ENCODE peak calls at places on chromosomes 3 and 15, in seven cellular contexts. G, P, L, Q, Y, B and C are unnamed samples.

GRCh38 chr15:90413411-90414379 is 25.7 kb downstream of the IQGAP1 start:
- DNase-seq in Y (no peak), B (no peak), P (no peak), Q (peak; percentile 51), G (no peak), L (peak; percentile 77), C (no peak)

GRCh38 chr15:77266708-77267387 is 153.1 kb downstream of the PEAK1 start:
- DNase-seq in Y (no peak), P (no peak), G (no peak), B (no peak), Q (no peak), L (peak; percentile 77), C (no peak)

GRCh38 chr15:85676332-85676731 is 118.4 kb downstream of the KLHL25 start:
- DNase-seq in Q (no peak), G (no peak), L (no peak), B (no peak), Y (no peak), P (no peak), C (no peak)

GRCh38 chr3:27722957-27723802 is 1.1 kb upstream of the EOMES start:
- DNase-seq in B (no peak), L (no peak), Y (no peak), G (no peak), Q (no peak), P (no peak), C (no peak)

GRCh38 chr15:37028609-37029287 is 71.6 kb downstream of the MEIS2 start:
- DNase-seq in G (no peak), P (no peak), Q (no peak), L (peak; percentile 74), Y (no peak), B (no peak), C (no peak)

GRCh38 chr15:63018639-63019038 is 23.9 kb upstream of the TPM1 start:
- DNase-seq in Q (no peak), B (no peak), P (no peak), L (peak; percentile 40), Y (no peak), G (no peak), C (no peak)

GRCh38 chr3:150480802-150481201 is 65.5 kb downstream of the SERP1 start:
- DNase-seq in B (no peak), P (no peak), Q (no peak), L (no peak), G (no peak), Y (no peak), C (no peak)

GRCh38 chr3:136916200-136916599 is 41.6 kb upstream of the IL20RB start:
- DNase-seq in Y (no peak), L (no peak), Q (no peak), G (no peak), P (no peak), B (no peak), C (no peak)

GRCh38 chr3:42349765-42350594 is 60.4 kb downstream of the LYZL4 start:
- DNase-seq in Y (no peak), L (no peak), B (no peak), P (no peak), Q (peak; percentile 16), G (no peak), C (no peak)

GRCh38 chr15:73047882-73048281 is 4.4 kb upstream of the NEO1 start:
- DNase-seq in B (no peak), Q (no peak), L (no peak), P (no peak), Y (no peak), G (no peak), C (no peak)

GRCh38 chr3:13553686-13554085 is 4.8 kb downstream of the FBLN2 start:
- DNase-seq in Y (no peak), G (no peak), Q (no peak), B (no peak), L (no peak), P (no peak), C (no peak)

DNA sequence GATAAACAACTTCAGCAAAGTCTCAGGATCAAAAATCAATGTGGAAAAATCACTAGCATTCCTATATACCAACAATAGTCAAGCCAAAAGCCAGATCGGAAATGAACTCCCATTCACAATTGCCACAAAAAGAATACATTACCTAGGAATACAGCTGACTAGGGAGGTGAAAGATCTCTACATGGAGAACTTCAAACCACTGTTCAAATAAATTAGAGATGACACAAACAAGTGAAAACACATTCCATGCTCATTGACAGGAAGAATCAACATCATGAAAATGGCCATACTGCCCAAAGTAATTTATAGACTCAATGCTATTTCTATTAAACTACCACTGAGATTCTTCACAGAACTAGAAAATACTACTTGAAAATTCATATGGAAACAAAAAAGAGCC is 94.2 kb upstream of the PSMD6 start:
- DNase-seq in G (no peak), P (no peak), Y (no peak), Q (no peak), L (no peak), B (no peak), C (no peak)
- H3K4me3 ChIP-seq in G (no peak overlapping the region), P (no peak overlapping the region), Y (no peak overlapping the region), Q (no peak overlapping the region), L (no peak overlapping the region), B (no peak overlapping the region), C (no peak overlapping the region)

GRCh38 chr15:99616129-99616528 is 50.3 kb downstream of the MEF2A start:
- DNase-seq in L (no peak), Q (no peak), G (no peak), P (no peak), Y (no peak), B (no peak), C (no peak)

GRCh38 chr15:99615460-99615859 is 49.7 kb downstream of the MEF2A start:
- DNase-seq in Y (no peak), B (no peak), P (no peak), L (no peak), G (no peak), Q (no peak), C (no peak)

GRCh38 chr15:99618941-99619411 is 53.2 kb downstream of the MEF2A start:
- DNase-seq in Q (peak; percentile 8), Y (no peak), P (no peak), G (no peak), B (no peak), L (peak; percentile 13), C (no peak)

GRCh38 chr15:99614749-99615288 is 49.0 kb downstream of the MEF2A start:
- DNase-seq in G (no peak), Y (no peak), P (no peak), Q (no peak), L (no peak), B (no peak), C (no peak)

DNA sequence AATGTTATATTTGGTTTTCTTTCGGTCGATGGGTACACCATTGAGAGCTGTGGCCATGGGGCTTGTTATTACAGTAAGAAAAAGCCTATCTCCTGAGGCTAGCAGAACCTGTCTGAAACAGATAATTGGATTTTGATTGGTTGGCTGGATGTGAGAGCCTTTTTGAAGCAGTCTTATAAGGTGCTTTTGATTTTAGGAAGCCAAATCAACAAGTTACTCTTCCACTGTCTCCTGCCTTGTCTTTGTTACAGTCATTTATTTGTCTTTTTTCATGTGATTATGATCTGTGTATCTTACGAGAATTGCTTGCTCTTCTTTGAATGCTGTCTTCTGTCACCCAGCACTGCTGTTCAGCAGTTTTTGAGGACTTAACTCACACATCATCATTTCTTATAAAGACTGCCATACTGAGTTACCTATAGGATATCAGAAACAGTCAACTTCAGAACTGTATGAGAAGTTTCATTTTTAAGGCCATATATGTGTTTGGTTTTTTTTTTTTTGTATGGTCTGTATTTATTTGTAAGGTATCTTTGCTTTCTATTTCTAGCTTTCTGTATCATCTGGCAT is 51.1 kb downstream of the MEF2A start:
- DNase-seq in Y (no peak), G (no peak), B (no peak), P (no peak), Q (no peak), L (no peak), C (no peak)
- H3K4me1 ChIP-seq in Y (peaks cover 28% of the 10 kb centered on the region), G (peaks cover 18% of the 10 kb centered on the region), B (peaks cover 82% of the 10 kb centered on the region), P (peaks cover 46% of the 10 kb centered on the region), Q (peaks cover 9% of the 10 kb centered on the region), L (peaks cover 93% of the 10 kb centered on the region), C (peaks cover 13% of the 10 kb centered on the region)

GRCh38 chr3:114376091-114376490 is 82.3 kb downstream of the TIGIT start:
- DNase-seq in L (peak; percentile 52), B (no peak), Q (no peak), Y (no peak), P (no peak), G (no peak), C (no peak)
- H3K27ac ChIP-seq in L (no peak overlapping the region), B (no peak overlapping the region), Q (no peak overlapping the region), Y (no peak overlapping the region), P (no peak overlapping the region), G (no peak overlapping the region), C (no peak overlapping the region)

GRCh38 chr15:58466566-58466965 is 34.8 kb downstream of the LIPC start:
- DNase-seq in B (no peak), G (no peak), Y (no peak), Q (no peak), L (no peak), P (no peak), C (no peak)
- H3K4me3 ChIP-seq in B (no peak overlapping the region), G (no peak overlapping the region), Y (no peak overlapping the region), Q (no peak overlapping the region), L (no peak overlapping the region), P (no peak overlapping the region), C (no peak overlapping the region)

DNA sequence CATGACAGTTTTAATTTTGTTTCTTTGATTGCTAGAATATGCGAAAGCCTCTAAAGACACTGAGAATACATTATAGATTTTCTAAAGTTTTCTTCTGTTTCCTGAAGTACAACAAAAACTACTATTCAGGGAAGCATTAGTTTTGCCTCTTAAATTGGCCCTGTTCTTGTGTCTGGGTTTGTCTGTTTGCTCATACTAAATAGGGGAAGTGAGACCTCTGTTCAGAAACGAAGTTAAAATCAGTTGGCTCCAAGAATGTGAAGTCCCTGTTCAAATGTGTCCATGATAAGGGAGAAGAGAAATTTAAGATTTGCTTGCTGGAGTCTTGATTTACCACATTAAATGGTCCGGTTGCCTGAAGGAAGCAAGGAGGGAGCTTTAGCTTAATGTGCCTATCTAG is 327.3 kb upstream of the GBE1 start:
- DNase-seq in B (no peak), P (no peak), L (no peak), Q (no peak), Y (no peak), G (no peak), C (no peak)
- H3K4me1 ChIP-seq in B (peaks cover 9% of the 10 kb centered on the region), P (no peaks in the 10 kb centered on the region), L (no peaks in the 10 kb centered on the region), Q (no peaks in the 10 kb centered on the region), Y (no peaks in the 10 kb centered on the region), G (no peaks in the 10 kb centered on the region), C (no peaks in the 10 kb centered on the region)

GRCh38 chr15:57495037-57495436 is 96.7 kb upstream of the MYZAP start:
- DNase-seq in Q (no peak), Y (no peak), P (no peak), G (no peak), B (no peak), L (peak; percentile 21), C (no peak)
- H3K27ac ChIP-seq in Q (peak overlapping the region; percentile 79), Y (no peak overlapping the region), P (no peak overlapping the region), G (no peak overlapping the region), B (no peak overlapping the region), L (peak overlapping the region; percentile 96), C (no peak overlapping the region)

DNA sequence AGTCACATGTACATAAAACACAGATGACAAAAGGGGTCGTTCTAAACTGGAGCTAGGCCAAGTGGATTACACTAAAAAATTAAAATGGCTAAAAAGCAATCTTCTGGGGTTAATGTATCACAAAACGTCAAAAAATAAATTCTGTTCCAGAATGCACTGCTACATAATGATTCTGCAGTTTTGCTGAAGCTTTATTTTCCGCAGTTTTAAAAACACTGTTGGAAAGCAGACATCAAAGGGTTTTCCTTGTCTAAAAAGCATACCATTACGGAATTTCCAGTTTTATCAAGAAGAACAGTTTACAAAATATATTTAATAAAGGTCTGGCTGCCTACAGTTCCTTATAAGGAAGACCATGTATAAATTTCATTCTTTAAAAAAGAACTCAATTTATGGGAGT is 1.4 kb downstream of the DMXL2 start:
- DNase-seq in P (no peak), B (no peak), Q (no peak), Y (no peak), L (no peak), G (no peak), C (no peak)
- H3K4me3 ChIP-seq in P (peak overlapping the region; percentile 85), B (peak overlapping the region; percentile 78), Q (peak overlapping the region; percentile 0), Y (no peak overlapping the region), L (peak overlapping the region; percentile 66), G (no peak overlapping the region), C (peak overlapping the region; percentile 4)